ENCODE peak calls at places on chromosome 16, in nine cellular contexts. S is H9; J is heart left ventricle; D is IMR-90; H is cardiac muscle cell; A is fibroblast of lung; Q is transverse colon; Z is CD4-positive, alpha-beta T cell; E is left ventricle myocardium inferior. K is an unnamed sample. For H3K27me3, the result is how much of the 10 kb centered on the place peaks cover.

GRCh38 chr16:24255446-24256352 is at the start of gene CACNG3:
- DNase-seq in S (peak), J (peak), D (peak), H (peak), A (peak), Q (peak), Z (peak), E (peak), K (peak)

GRCh38 chr16:68776821-68777485 is 39.9 kb downstream of the CDH1 start:
- DNase-seq in S (no peak), J (no peak), D (no peak), H (no peak), A (peak), Q (no peak), Z (no peak), E (no peak), K (peak)

GRCh38 chr16:70632273-70632672 is 14.1 kb upstream of the IL34 start:
- DNase-seq in S (no peak), J (no peak), D (no peak), H (no peak), A (no peak), Q (no peak), Z (no peak), E (no peak), K (no peak)

GRCh38 chr16:22320572-22321339 is 23.5 kb downstream of the POLR3E start:
- DNase-seq in S (no peak), J (no peak), D (no peak), H (no peak), A (no peak), Q (no peak), Z (no peak), E (no peak), K (no peak)

GRCh38 chr16:23670137-23670776 is 8.4 kb upstream of the PLK1 start:
- DNase-seq in S (no peak), J (no peak), D (peak), H (no peak), A (peak), Q (no peak), Z (no peak), E (no peak), K (peak)

GRCh38 chr16:65274576-65274975 is 152.7 kb upstream of the CDH11 start:
- DNase-seq in S (no peak), J (no peak), D (no peak), H (no peak), A (peak), Q (no peak), Z (no peak), E (no peak), K (peak)

GRCh38 chr16:81445143-81445922 is 725 bp downstream of the CMIP start:
- DNase-seq in S (no peak), J (no peak), D (peak), H (peak), A (peak), Q (peak), Z (peak), E (no peak), K (no peak)

GRCh38 chr16:51410125-51410524 is 259.1 kb upstream of the SALL1 start:
- DNase-seq in S (no peak), J (no peak), D (no peak), H (no peak), A (no peak), Q (no peak), Z (no peak), E (no peak), K (no peak)

GRCh38 chr16:89395150-89396142 is 94.9 kb downstream of the ANKRD11 start:
- DNase-seq in S (no peak), J (peak), D (peak), H (no peak), A (peak), Q (peak), Z (no peak), E (peak), K (peak)

GRCh38 chr16:77789646-77790370 is 1.4 kb downstream of the VAT1L start:
- DNase-seq in S (no peak), J (no peak), D (no peak), H (no peak), A (no peak), Q (no peak), Z (no peak), E (no peak), K (no peak)

GRCh38 chr16:81745704-81746558 is 33.2 kb upstream of the PLCG2 start:
- DNase-seq in S (peak), J (peak), D (peak), H (peak), A (peak), Q (peak), Z (peak), E (peak), K (peak)

GRCh38 chr16:27778926-27779570 is 229.1 kb downstream of the KATNIP start:
- DNase-seq in S (no peak), J (no peak), D (no peak), H (no peak), A (no peak), Q (no peak), Z (no peak), E (no peak), K (no peak)

GRCh38 chr16:14070877-14071575 is at the start of gene MRTFB:
- DNase-seq in S (peak), J (peak), D (peak), H (peak), A (peak), Q (peak), Z (peak), E (peak), K (peak)

GRCh38 chr16:1013593-1013900 is 32.0 kb downstream of the SOX8 start:
- DNase-seq in S (no peak), J (no peak), D (no peak), H (no peak), A (no peak), Q (no peak), Z (no peak), E (no peak), K (no peak)

GRCh38 chr16:24346734-24347133 is 90.6 kb downstream of the CACNG3 start:
- DNase-seq in S (no peak), J (no peak), D (no peak), H (no peak), A (no peak), Q (no peak), Z (no peak), E (no peak), K (no peak)

GRCh38 chr16:86371083-86371803 is 139.1 kb upstream of the FOXF1 start:
- DNase-seq in S (no peak), J (no peak), D (no peak), H (no peak), A (no peak), Q (no peak), Z (no peak), E (no peak), K (no peak)

GRCh38 chr16:74865922-74866598 is 91.4 kb upstream of the FA2H start:
- DNase-seq in S (peak), J (no peak), D (no peak), H (no peak), A (peak), Q (no peak), Z (no peak), E (no peak), K (no peak)

GRCh38 chr16:74867281-74867849 is 92.7 kb upstream of the FA2H start:
- DNase-seq in S (peak), J (no peak), D (no peak), H (no peak), A (no peak), Q (no peak), Z (no peak), E (no peak), K (no peak)

GRCh38 chr16:74868035-74868434 is 93.4 kb upstream of the FA2H start:
- DNase-seq in S (no peak), J (no peak), D (no peak), H (no peak), A (no peak), Q (no peak), Z (no peak), E (no peak), K (no peak)

GRCh38 chr16:74868501-74868900 is 93.9 kb upstream of the FA2H start:
- DNase-seq in S (no peak), J (no peak), D (peak), H (no peak), A (peak), Q (no peak), Z (no peak), E (no peak), K (peak)

DNA sequence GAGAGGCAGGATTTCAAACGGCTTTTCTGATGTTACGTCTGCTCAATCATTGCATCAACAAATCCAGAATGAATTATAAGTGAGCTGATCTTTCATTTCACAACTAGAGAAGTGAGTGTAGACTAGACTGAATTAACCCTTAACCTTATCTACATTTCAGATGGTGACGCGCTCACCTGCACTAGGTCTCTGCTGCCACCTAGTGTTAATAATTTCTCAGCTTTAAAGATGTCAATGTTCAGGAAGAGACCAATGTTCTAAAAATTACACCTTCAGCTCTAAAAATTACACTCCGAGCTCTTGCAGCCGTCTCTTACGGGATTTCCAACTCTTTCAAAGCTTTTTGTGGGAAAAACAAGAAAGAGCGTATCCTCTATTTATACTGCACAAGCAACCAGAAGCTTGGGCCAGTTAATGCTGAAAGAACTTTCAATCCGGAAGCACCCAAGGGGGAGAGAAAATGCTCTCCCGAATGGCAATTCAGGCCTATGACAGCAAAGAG is 88.2 kb upstream of the FA2H start:
- DNase-seq in S (no peak), J (no peak), D (peak), H (peak), A (peak), Q (no peak), Z (no peak), E (no peak), K (peak)
- H3K27me3 ChIP-seq in S (under half), J (under half), D (under half), H (under half), A (under half), Q (under half), Z (under half), E (under half), K (under half)

DNA sequence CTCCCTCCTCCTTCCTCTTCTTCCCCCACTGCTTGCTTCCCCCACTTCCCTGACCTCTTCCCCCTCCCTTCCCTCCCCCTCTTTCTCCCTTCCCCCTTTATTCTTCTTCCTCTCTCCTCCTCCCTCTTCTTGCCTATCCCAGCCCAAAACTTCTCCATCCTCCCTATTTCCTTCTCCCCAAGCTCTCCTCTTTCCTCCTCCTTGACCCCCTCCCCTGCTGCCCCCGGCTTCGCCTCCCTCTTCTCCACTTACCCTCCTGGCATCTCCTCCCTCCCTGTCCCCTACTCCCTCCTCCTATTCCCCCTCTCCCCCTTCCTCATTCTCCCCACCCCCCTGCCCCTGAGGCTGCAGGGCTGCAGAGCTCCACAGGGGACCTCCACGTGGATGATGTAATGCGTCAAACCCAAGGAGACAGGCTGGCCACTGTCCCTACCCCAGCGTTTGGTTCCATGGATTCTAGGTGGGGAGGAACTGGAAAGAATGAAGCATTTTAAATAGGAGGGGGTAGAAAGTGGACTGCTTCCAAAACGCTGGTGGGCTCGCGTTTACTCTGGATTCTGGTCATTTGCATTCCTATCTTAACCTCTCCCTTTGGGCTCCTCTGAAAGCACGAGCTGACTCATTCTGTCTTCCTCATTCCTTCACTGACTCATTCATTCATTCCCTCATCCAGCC is 687 bp upstream of the COTL1 start:
- DNase-seq in S (peak), J (peak), D (peak), H (no peak), A (peak), Q (no peak), Z (no peak), E (no peak), K (peak)
- TF ChIP-seq CTCF in S (no peak), J (no peak), D (peak), H (peak), A (no peak), Q (no peak), Z (no peak), E (no peak), K (peak)

DNA sequence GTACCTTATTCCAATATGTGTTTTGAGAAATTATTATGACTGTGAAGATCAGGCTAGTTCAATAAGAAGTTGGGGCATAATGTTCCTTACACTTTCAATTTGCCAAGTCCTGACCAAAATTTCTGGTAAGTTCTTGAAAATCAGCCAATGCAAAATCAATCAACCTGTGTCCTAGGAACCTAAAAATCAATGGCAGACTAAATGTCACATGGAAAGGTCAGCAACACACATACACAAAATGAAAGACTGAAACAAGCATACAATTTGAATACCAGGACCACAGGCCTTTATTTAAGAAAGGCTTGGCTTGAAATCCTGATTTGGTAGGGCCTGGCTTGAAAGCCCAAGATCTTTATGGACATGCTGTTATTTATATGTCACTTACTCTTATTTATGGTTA is 155.5 kb upstream of the ZKSCAN2 start:
- DNase-seq in S (no peak), J (no peak), D (no peak), H (no peak), A (no peak), Q (no peak), Z (no peak), E (no peak), K (no peak)
- H3K27ac ChIP-seq in S (no peak), J (no peak), D (no peak), H (no peak), A (no peak), Q (no peak), Z (no peak), E (no peak), K (no peak)

GRCh38 chr16:56630134-56630533 is 2.3 kb upstream of the MT1M start:
- DNase-seq in S (no peak), J (no peak), D (no peak), H (no peak), A (no peak), Q (no peak), Z (no peak), E (no peak), K (no peak)
- H3K27me3 ChIP-seq in S (half or more), J (under half), D (under half), H (half or more), A (under half), Q (under half), Z (half or more), E (under half), K (under half)

DNA sequence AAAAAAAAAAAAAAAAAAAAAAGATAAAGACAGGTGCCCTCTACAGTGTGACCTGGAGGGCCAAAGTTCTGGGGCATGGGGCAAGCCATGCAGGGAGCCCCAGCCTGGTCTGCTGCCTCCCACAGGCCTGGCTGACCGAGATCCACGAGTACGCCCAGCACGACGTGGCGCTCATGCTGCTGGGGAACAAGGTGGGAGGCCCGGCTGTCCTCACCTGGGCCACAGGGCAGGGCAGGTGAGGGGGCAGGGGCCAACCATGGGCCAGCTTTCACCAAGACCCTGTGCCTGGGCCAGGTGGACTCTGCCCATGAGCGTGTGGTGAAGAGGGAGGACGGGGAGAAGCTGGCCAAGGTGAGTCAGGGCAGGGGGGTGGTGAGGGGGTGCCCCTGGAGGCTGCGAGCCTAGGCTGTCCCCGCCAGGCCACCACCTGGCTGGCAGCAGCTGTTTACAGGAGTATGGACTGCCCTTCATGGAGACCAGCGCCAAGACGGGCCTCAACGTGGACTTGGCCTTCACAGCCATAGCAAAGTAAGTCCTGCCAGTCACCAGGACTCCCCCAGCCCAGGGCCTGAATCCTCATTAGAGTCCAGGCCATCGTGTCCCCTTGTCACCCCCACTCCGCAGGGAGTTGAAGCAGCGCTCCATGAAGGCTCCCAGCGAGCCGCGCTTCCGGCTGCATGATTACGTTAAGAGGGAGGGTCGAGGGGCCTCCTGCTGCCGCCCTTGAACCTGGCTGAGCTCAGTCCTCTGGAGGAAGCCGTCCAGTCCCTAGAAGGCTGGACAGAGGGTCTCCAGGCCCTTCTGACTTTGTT is 2.7 kb upstream of the TRAF7 start:
- DNase-seq in S (no peak), J (no peak), D (no peak), H (peak), A (peak), Q (peak), Z (no peak), E (no peak), K (no peak)
- TF ChIP-seq CTCF in S (no peak), J (no peak), D (no peak), H (no peak), A (no peak), Q (no peak), Z (no peak), E (no peak), K (no peak)

GRCh38 chr16:10485698-10486382 is 94.6 kb downstream of the EMP2 start:
- DNase-seq in S (no peak), J (no peak), D (no peak), H (no peak), A (no peak), Q (no peak), Z (no peak), E (no peak), K (no peak)
- H3K27ac ChIP-seq in S (no peak), J (no peak), D (no peak), H (no peak), A (no peak), Q (no peak), Z (no peak), E (no peak), K (no peak)

GRCh38 chr16:31004658-31005057 is 5.8 kb downstream of the STX1B start:
- DNase-seq in S (no peak), J (no peak), D (no peak), H (no peak), A (no peak), Q (no peak), Z (no peak), E (no peak), K (no peak)

GRCh38 chr16:31006589-31006988 is 3.8 kb downstream of the STX1B start:
- DNase-seq in S (no peak), J (no peak), D (no peak), H (no peak), A (no peak), Q (no peak), Z (no peak), E (no peak), K (no peak)

GRCh38 chr16:31005350-31006085 is 4.9 kb downstream of the STX1B start:
- DNase-seq in S (no peak), J (no peak), D (peak), H (no peak), A (no peak), Q (no peak), Z (no peak), E (no peak), K (no peak)

GRCh38 chr16:31007684-31008083 is 2.8 kb downstream of the STX1B start:
- DNase-seq in S (no peak), J (no peak), D (no peak), H (no peak), A (no peak), Q (no peak), Z (no peak), E (no peak), K (no peak)

GRCh38 chr16:31006086-31006385 is 4.4 kb downstream of the STX1B start:
- DNase-seq in S (no peak), J (no peak), D (peak), H (no peak), A (no peak), Q (no peak), Z (no peak), E (no peak), K (no peak)
- H3K27me3 ChIP-seq in S (under half), J (under half), D (under half), H (under half), A (under half), Q (half or more), Z (under half), E (half or more), K (under half)

K was measured in brain microvascular endothelial cell.